ENCODE peak calls at places on chromosome 3, in ten cellular contexts. A is stomach, R is transverse colon, X is K562, I is endothelial cell of umbilical vein, M is HCT116, C is suprapubic skin, P is breast epithelium, W is HepG2, U is GM12891. Q is an unnamed sample.

GRCh38 chr3:158152186-158152585 is 42.3 kb downstream of the RSRC1 start:
- DNase-seq in A (no peak), R (no peak), X (no peak), I (peak), M (no peak), C (no peak), P (no peak), W (no peak), U (no peak), Q (no peak)

GRCh38 chr3:16840111-16840444 is 44.7 kb upstream of the PLCL2 start:
- DNase-seq in A (no peak), R (no peak), X (no peak), I (peak), M (no peak), C (no peak), P (no peak), W (no peak), U (no peak), Q (no peak)

GRCh38 chr3:112773864-112774263 is 72.8 kb downstream of the CD200R1L start:
- DNase-seq in A (peak), R (peak), X (no peak), I (no peak), M (no peak), C (no peak), P (no peak), W (no peak), U (no peak), Q (no peak)

GRCh38 chr3:169133178-169134161 is 530.0 kb downstream of the MECOM start:
- DNase-seq in A (no peak), R (no peak), X (no peak), I (peak), M (no peak), C (no peak), P (no peak), W (no peak), U (no peak), Q (no peak)

GRCh38 chr3:128107809-128108208 is 15.8 kb downstream of the RUVBL1 start:
- DNase-seq in A (no peak), R (no peak), X (no peak), I (no peak), M (no peak), C (no peak), P (no peak), W (no peak), U (no peak), Q (no peak)

GRCh38 chr3:162729686-162730085 is 1233.1 kb downstream of the OTOL1 start:
- DNase-seq in A (no peak), R (no peak), X (no peak), I (no peak), M (no peak), C (no peak), P (no peak), W (no peak), U (no peak), Q (no peak)

GRCh38 chr3:137582484-137582883 is 181.6 kb upstream of the SOX14 start:
- DNase-seq in A (no peak), R (no peak), X (no peak), I (no peak), M (no peak), C (no peak), P (no peak), W (no peak), U (no peak), Q (no peak)

GRCh38 chr3:152076148-152076547 is 192.6 kb upstream of the MBNL1 start:
- DNase-seq in A (no peak), R (no peak), X (no peak), I (peak), M (no peak), C (no peak), P (no peak), W (no peak), U (no peak), Q (no peak)

GRCh38 chr3:161859057-161859456 is 362.4 kb downstream of the OTOL1 start:
- DNase-seq in A (no peak), R (no peak), X (no peak), I (no peak), M (no peak), C (no peak), P (no peak), W (no peak), U (no peak), Q (no peak)

GRCh38 chr3:68523330-68523729 is 409.0 kb downstream of the TAFA4 start:
- DNase-seq in A (no peak), R (no peak), X (no peak), I (no peak), M (no peak), C (no peak), P (no peak), W (no peak), U (no peak), Q (no peak)

GRCh38 chr3:25349828-25350227 is 78.2 kb upstream of the RARB start:
- DNase-seq in A (no peak), R (no peak), X (no peak), I (no peak), M (no peak), C (no peak), P (no peak), W (no peak), U (no peak), Q (no peak)

GRCh38 chr3:25348996-25349576 is 79.0 kb upstream of the RARB start:
- DNase-seq in A (no peak), R (no peak), X (no peak), I (no peak), M (no peak), C (no peak), P (no peak), W (no peak), U (no peak), Q (no peak)

GRCh38 chr3:25350741-25351140 is 77.3 kb upstream of the RARB start:
- DNase-seq in A (no peak), R (no peak), X (no peak), I (no peak), M (no peak), C (no peak), P (no peak), W (no peak), U (no peak), Q (no peak)

GRCh38 chr3:25355034-25355898 is 72.8 kb upstream of the RARB start:
- DNase-seq in A (no peak), R (no peak), X (no peak), I (no peak), M (no peak), C (no peak), P (no peak), W (no peak), U (no peak), Q (no peak)

GRCh38 chr3:25354071-25354470 is 74.0 kb upstream of the RARB start:
- DNase-seq in A (no peak), R (no peak), X (no peak), I (no peak), M (no peak), C (no peak), P (no peak), W (no peak), U (no peak), Q (no peak)
- TF ChIP-seq POLR2AphosphoS5 in A (no peak), R (no peak), X (no peak), I (no peak), M (no peak), C (no peak), P (no peak), W (no peak), U (no peak), Q (no peak)

GRCh38 chr3:129314757-129315385 is 36.2 kb downstream of the HMCES start:
- DNase-seq in A (peak), R (peak), X (peak), I (peak), M (peak), C (peak), P (peak), W (peak), U (peak), Q (peak)
- TF ChIP-seq POLR2A in A (no peak), R (peak), X (no peak), I (peak), M (peak), C (no peak), P (peak), W (peak), U (no peak), Q (no peak)

GRCh38 chr3:25945836-25946235 is 155.9 kb downstream of the OXSM start:
- DNase-seq in A (no peak), R (no peak), X (no peak), I (no peak), M (no peak), C (no peak), P (no peak), W (no peak), U (no peak), Q (no peak)
- TF ChIP-seq POLR2AphosphoS5 in A (no peak), R (no peak), X (no peak), I (no peak), M (no peak), C (no peak), P (no peak), W (no peak), U (no peak), Q (no peak)

DNA sequence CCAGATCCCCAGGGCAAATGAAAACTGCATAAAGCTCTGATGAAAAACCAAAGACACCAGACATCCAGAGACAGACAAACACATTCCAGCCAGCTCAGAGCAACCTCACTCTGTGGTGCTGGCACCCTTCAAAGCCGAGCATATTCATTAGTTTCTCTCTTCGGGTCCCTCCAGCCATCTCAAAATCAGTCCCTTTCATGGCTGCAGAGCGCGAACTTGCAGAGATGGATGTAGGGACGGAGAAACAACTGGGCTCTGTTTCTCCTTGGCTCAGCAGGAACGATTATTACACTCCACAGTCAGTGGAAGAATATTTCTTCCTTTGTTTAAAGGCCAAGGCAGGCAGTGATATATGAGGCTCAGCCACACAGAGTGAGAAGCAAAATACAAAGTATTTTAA is 50.4 kb upstream of the SYN2 start:
- DNase-seq in A (no peak), R (no peak), X (no peak), I (no peak), M (no peak), C (no peak), P (no peak), W (no peak), U (no peak), Q (no peak)
- TF ChIP-seq POLR2A in A (no peak), R (no peak), X (no peak), I (no peak), M (no peak), C (no peak), P (no peak), W (no peak), U (no peak), Q (no peak)

DNA sequence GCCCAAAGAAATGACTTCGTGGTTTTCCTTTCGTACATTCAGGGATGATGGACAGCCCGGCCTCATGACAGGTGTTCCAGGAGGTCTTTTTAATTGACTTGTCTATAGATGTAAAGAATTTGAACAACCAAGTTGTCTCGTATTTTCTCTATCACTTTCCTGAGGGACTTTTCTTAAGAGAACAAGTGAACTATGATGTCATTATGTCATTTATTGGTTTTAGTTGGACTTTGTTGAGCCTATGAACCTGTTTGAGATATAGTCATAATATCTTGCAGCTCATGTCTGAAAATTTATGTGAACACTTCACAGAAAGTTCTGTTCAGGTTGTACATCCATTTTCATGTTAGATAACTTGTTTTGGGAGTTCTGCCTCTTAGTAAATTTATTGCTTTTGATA is 89.2 kb downstream of the RBMS3 start:
- DNase-seq in A (no peak), R (no peak), X (no peak), I (no peak), M (no peak), C (no peak), P (no peak), W (no peak), U (no peak), Q (no peak)
- TF ChIP-seq POLR2AphosphoS5 in A (no peak), R (no peak), X (no peak), I (no peak), M (no peak), C (no peak), P (no peak), W (no peak), U (no peak), Q (no peak)

GRCh38 chr3:53658613-53659193 is 164.3 kb downstream of the CACNA1D start:
- DNase-seq in A (no peak), R (peak), X (no peak), I (no peak), M (no peak), C (no peak), P (no peak), W (no peak), U (no peak), Q (no peak)
- TF ChIP-seq POLR2A in A (no peak), R (no peak), X (no peak), I (no peak), M (no peak), C (no peak), P (no peak), W (no peak), U (no peak), Q (no peak)

GRCh38 chr3:147113293-147114045 is 292.9 kb downstream of the ZIC4 start:
- DNase-seq in A (no peak), R (no peak), X (no peak), I (no peak), M (no peak), C (no peak), P (no peak), W (no peak), U (no peak), Q (no peak)
- TF ChIP-seq POLR2AphosphoS5 in A (no peak), R (no peak), X (no peak), I (no peak), M (no peak), C (no peak), P (no peak), W (no peak), U (no peak), Q (no peak)

GRCh38 chr3:144466114-144466513 is 494.5 kb downstream of the DIPK2A start:
- DNase-seq in A (peak), R (no peak), X (no peak), I (no peak), M (no peak), C (no peak), P (no peak), W (no peak), U (no peak), Q (no peak)
- TF ChIP-seq POLR2A in A (no peak), R (no peak), X (no peak), I (no peak), M (no peak), C (no peak), P (no peak), W (no peak), U (no peak), Q (no peak)